ENCODE peak calls at places on chromosomes 13 and 19, in four cellular contexts. One of them, this sample, is unnamed. For H3K27me3 and H3K4me1, the result is how much of the 10 kb centered on the place peaks cover.

GRCh38 chr13:40190656-40191100 is 475.8 kb downstream of the FOXO1 start:
- DNase-seq in sigmoid colon: peak
- DNase-seq in BE2C: peak
- DNase-seq in neural progenitor cell: peak
- DNase-seq in this sample: peak

GRCh38 chr13:48817166-48817802 is 158.4 kb upstream of the FNDC3A start:
- DNase-seq in neural progenitor cell: no peak
- DNase-seq in sigmoid colon: no peak
- DNase-seq in BE2C: no peak
- DNase-seq in this sample: no peak

GRCh38 chr19:9945319-9945966 is 9.1 kb upstream of the OLFM2 start:
- DNase-seq in sigmoid colon: peak
- DNase-seq in BE2C: peak
- DNase-seq in neural progenitor cell: peak
- DNase-seq in this sample: peak

GRCh38 chr19:53102186-53102585 is 1.0 kb downstream of the ZNF160 start:
- DNase-seq in BE2C: peak
- DNase-seq in neural progenitor cell: peak
- DNase-seq in sigmoid colon: no peak
- DNase-seq in this sample: peak

GRCh38 chr19:31350693-31351211 is 1.5 kb upstream of the TSHZ3 start:
- DNase-seq in sigmoid colon: no peak
- DNase-seq in neural progenitor cell: peak
- DNase-seq in BE2C: peak
- DNase-seq in this sample: peak

GRCh38 chr19:16584825-16585801 is 12.9 kb upstream of the SLC35E1 start:
- DNase-seq in neural progenitor cell: no peak
- DNase-seq in sigmoid colon: no peak
- DNase-seq in BE2C: no peak
- DNase-seq in this sample: no peak

GRCh38 chr19:51010066-51010795 is 8.8 kb upstream of the KLK8 start:
- DNase-seq in neural progenitor cell: no peak
- DNase-seq in sigmoid colon: peak
- DNase-seq in BE2C: no peak
- DNase-seq in this sample: no peak

GRCh38 chr13:50677687-50678463 is 165.6 kb downstream of the DLEU7 start:
- DNase-seq in BE2C: peak
- DNase-seq in sigmoid colon: no peak
- DNase-seq in neural progenitor cell: no peak
- DNase-seq in this sample: no peak

GRCh38 chr13:42832341-42833153 is 51.2 kb downstream of the FAM216B start:
- DNase-seq in neural progenitor cell: no peak
- DNase-seq in BE2C: no peak
- DNase-seq in sigmoid colon: no peak
- DNase-seq in this sample: no peak

GRCh38 chr19:38952395-38953165 is 21.8 kb downstream of the MRPS12 start:
- DNase-seq in neural progenitor cell: peak
- DNase-seq in BE2C: peak
- DNase-seq in sigmoid colon: no peak
- DNase-seq in this sample: peak

GRCh38 chr13:93004919-93005318 is 221.7 kb upstream of the GPC6 start:
- DNase-seq in sigmoid colon: no peak
- DNase-seq in neural progenitor cell: peak
- DNase-seq in BE2C: peak
- DNase-seq in this sample: no peak

GRCh38 chr13:110677731-110678545 is 28.0 kb downstream of the CARS2 start:
- DNase-seq in BE2C: no peak
- DNase-seq in neural progenitor cell: no peak
- DNase-seq in sigmoid colon: no peak
- DNase-seq in this sample: no peak

GRCh38 chr19:13463296-13463695 is 43.0 kb downstream of the CACNA1A start:
- DNase-seq in BE2C: no peak
- DNase-seq in sigmoid colon: no peak
- DNase-seq in neural progenitor cell: peak
- DNase-seq in this sample: peak

GRCh38 chr13:50529154-50529882 is 314.2 kb downstream of the DLEU7 start:
- DNase-seq in sigmoid colon: peak
- DNase-seq in BE2C: peak
- DNase-seq in neural progenitor cell: no peak
- DNase-seq in this sample: peak

GRCh38 chr13:102117175-102117830 is 284.5 kb downstream of the FGF14 start:
- DNase-seq in sigmoid colon: no peak
- DNase-seq in BE2C: no peak
- DNase-seq in neural progenitor cell: no peak
- DNase-seq in this sample: no peak

GRCh38 chr19:39296055-39296645 is at the start of gene IFNL1:
- DNase-seq in sigmoid colon: peak
- DNase-seq in BE2C: no peak
- DNase-seq in neural progenitor cell: no peak
- DNase-seq in this sample: no peak

GRCh38 chr13:19845758-19846157 is 17.7 kb downstream of the ZMYM5 start:
- DNase-seq in neural progenitor cell: no peak
- DNase-seq in BE2C: no peak
- DNase-seq in sigmoid colon: peak
- DNase-seq in this sample: no peak

GRCh38 chr13:28239374-28239773 is 101.0 kb downstream of the PAN3 start:
- DNase-seq in BE2C: no peak
- DNase-seq in sigmoid colon: no peak
- DNase-seq in neural progenitor cell: no peak
- DNase-seq in this sample: no peak

GRCh38 chr19:37551123-37551993 is 43.2 kb downstream of the ZNF571 start:
- DNase-seq in sigmoid colon: no peak
- DNase-seq in BE2C: peak
- DNase-seq in neural progenitor cell: no peak
- DNase-seq in this sample: peak

GRCh38 chr19:35559281-35559659 is 4.2 kb downstream of the ATP4A start:
- DNase-seq in BE2C: no peak
- DNase-seq in sigmoid colon: no peak
- DNase-seq in neural progenitor cell: peak
- DNase-seq in this sample: no peak

GRCh38 chr19:50486823-50487515 is 10.3 kb upstream of the GARIN5A start:
- DNase-seq in neural progenitor cell: peak
- DNase-seq in sigmoid colon: no peak
- DNase-seq in BE2C: peak
- DNase-seq in this sample: peak

GRCh38 chr19:42248270-42249148 is 6.1 kb upstream of the GSK3A start:
- DNase-seq in neural progenitor cell: no peak
- DNase-seq in BE2C: no peak
- DNase-seq in sigmoid colon: no peak
- DNase-seq in this sample: no peak

GRCh38 chr19:21028969-21029268 is 8.5 kb downstream of the ZNF430 start:
- DNase-seq in BE2C: no peak
- DNase-seq in sigmoid colon: no peak
- DNase-seq in neural progenitor cell: no peak
- DNase-seq in this sample: no peak

GRCh38 chr19:51607920-51608562 is 22.2 kb downstream of the SIGLEC5 start:
- DNase-seq in neural progenitor cell: peak
- DNase-seq in BE2C: peak
- DNase-seq in sigmoid colon: no peak
- DNase-seq in this sample: peak

GRCh38 chr13:67134322-67135129 is 95.6 kb downstream of the PCDH9 start:
- DNase-seq in neural progenitor cell: no peak
- DNase-seq in sigmoid colon: no peak
- DNase-seq in BE2C: no peak
- DNase-seq in this sample: peak

GRCh38 chr19:10084803-10085202 is 1.3 kb upstream of the SHFL start:
- DNase-seq in neural progenitor cell: no peak
- DNase-seq in sigmoid colon: no peak
- DNase-seq in BE2C: no peak
- DNase-seq in this sample: no peak

GRCh38 chr19:44706506-44707236 is 7.7 kb downstream of the CEACAM16 start:
- DNase-seq in neural progenitor cell: no peak
- DNase-seq in BE2C: no peak
- DNase-seq in sigmoid colon: no peak
- DNase-seq in this sample: no peak

GRCh38 chr19:18208098-18208951 is 4.5 kb upstream of the RAB3A start:
- DNase-seq in sigmoid colon: peak
- DNase-seq in neural progenitor cell: peak
- DNase-seq in BE2C: peak
- DNase-seq in this sample: peak

GRCh38 chr19:6359942-6360341 is 1.4 kb upstream of the CLPP start:
- DNase-seq in sigmoid colon: no peak
- DNase-seq in neural progenitor cell: no peak
- DNase-seq in BE2C: no peak
- DNase-seq in this sample: no peak

GRCh38 chr13:106865706-106866288 is 297.9 kb upstream of the ARGLU1 start:
- DNase-seq in BE2C: no peak
- DNase-seq in neural progenitor cell: no peak
- DNase-seq in sigmoid colon: no peak
- DNase-seq in this sample: no peak

GRCh38 chr13:106867249-106867648 is 299.3 kb upstream of the ARGLU1 start:
- DNase-seq in BE2C: peak
- DNase-seq in neural progenitor cell: peak
- DNase-seq in sigmoid colon: no peak
- DNase-seq in this sample: no peak
- H3K4me3 ChIP-seq in BE2C: peak
- H3K4me3 ChIP-seq in neural progenitor cell: no peak
- H3K4me3 ChIP-seq in sigmoid colon: peak
- H3K4me3 ChIP-seq in this sample: no peak

GRCh38 chr19:40559394-40559793 is 17.3 kb upstream of the SHKBP1 start:
- DNase-seq in sigmoid colon: no peak
- DNase-seq in neural progenitor cell: no peak
- DNase-seq in BE2C: no peak
- DNase-seq in this sample: no peak
- H3K27me3 ChIP-seq in sigmoid colon: under half
- H3K27me3 ChIP-seq in neural progenitor cell: half or more
- H3K27me3 ChIP-seq in BE2C: under half
- H3K27me3 ChIP-seq in this sample: under half

GRCh38 chr19:15550273-15550672 is 41.9 kb downstream of the CYP4F22 start:
- DNase-seq in sigmoid colon: no peak
- DNase-seq in neural progenitor cell: no peak
- DNase-seq in BE2C: no peak
- DNase-seq in this sample: no peak
- H3K4me1 ChIP-seq in sigmoid colon: under half
- H3K4me1 ChIP-seq in neural progenitor cell: under half
- H3K4me1 ChIP-seq in BE2C: under half
- H3K4me1 ChIP-seq in this sample: under half

DNA sequence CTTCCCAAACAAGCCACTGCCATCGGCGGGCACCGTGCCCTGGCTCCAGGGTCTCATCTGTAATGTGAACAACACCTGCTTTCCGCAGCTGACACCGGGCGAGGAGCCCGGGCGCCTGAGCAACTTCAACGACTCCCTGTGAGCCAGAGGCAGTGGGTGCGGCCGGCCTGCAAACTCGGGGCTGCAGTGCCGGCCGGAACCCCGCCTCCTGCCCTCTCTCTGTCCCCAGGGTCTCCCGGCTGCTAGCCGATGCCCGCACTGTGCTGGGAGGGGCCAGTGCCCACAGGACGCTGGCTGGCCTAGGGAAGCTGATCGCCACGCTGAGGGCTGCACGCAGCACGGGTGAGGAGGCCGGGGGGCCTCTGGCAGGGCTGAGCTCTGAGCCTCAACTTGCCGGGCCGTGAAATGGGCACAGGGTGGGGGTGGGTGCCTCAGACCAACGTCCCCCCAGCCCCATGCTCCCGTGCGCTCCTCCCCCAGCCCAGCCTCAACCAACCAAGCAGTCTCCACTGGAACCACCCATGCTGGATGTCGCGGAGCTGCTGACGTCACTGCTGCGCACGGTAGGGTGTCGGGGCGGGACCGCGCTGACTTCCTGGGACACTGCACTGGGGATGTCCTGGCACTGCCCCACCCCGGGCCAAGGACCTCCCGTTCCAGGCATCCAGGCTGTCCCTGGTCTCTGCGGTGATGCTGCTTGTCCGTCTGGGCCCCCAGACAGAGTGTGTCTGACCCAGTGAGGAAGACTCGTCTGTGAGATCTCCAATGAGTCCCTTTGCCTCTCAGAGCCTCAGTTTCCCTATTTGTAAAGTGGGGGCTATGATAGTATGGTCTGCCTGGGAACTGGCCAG is 2.2 kb downstream of the ABCA7 start:
- DNase-seq in neural progenitor cell: no peak
- DNase-seq in sigmoid colon: no peak
- DNase-seq in BE2C: peak
- DNase-seq in this sample: peak
- H3K4me3 ChIP-seq in neural progenitor cell: no peak
- H3K4me3 ChIP-seq in sigmoid colon: no peak
- H3K4me3 ChIP-seq in BE2C: peak
- H3K4me3 ChIP-seq in this sample: peak

DNA sequence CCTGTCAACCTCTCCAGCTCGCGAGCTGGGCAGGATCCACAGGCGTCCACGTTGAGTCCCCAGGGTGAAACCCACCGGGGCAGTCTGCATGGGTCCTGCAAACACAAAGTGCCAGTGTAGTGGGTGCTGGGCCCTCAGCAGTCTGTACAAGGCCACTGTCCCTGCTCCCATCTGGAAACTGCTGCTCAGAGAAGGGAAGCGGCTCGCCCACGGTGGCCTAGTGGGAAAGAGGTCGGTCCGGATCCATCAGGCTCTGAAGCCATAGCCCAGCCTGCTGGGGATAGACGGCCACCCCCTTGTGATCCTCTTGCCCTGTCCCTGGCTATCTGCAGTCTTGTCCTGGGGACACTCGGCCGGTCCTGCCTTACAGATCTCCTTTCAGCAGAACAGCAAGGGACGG is 2.6 kb upstream of the DIRAS1 start:
- DNase-seq in sigmoid colon: no peak
- DNase-seq in neural progenitor cell: no peak
- DNase-seq in BE2C: no peak
- DNase-seq in this sample: no peak
- H3K27me3 ChIP-seq in sigmoid colon: half or more
- H3K27me3 ChIP-seq in neural progenitor cell: half or more
- H3K27me3 ChIP-seq in BE2C: under half
- H3K27me3 ChIP-seq in this sample: under half

GRCh38 chr13:44270153-44270552 is 103.5 kb upstream of the SERP2 start:
- DNase-seq in neural progenitor cell: no peak
- DNase-seq in BE2C: no peak
- DNase-seq in sigmoid colon: no peak
- DNase-seq in this sample: no peak
- H3K4me1 ChIP-seq in neural progenitor cell: under half
- H3K4me1 ChIP-seq in BE2C: under half
- H3K4me1 ChIP-seq in sigmoid colon: under half
- H3K4me1 ChIP-seq in this sample: under half

GRCh38 chr19:49441960-49442350 is 628 bp upstream of the SLC17A7 start:
- DNase-seq in neural progenitor cell: no peak
- DNase-seq in sigmoid colon: no peak
- DNase-seq in BE2C: no peak
- DNase-seq in this sample: no peak
- H3K4me3 ChIP-seq in neural progenitor cell: peak
- H3K4me3 ChIP-seq in sigmoid colon: peak
- H3K4me3 ChIP-seq in BE2C: peak
- H3K4me3 ChIP-seq in this sample: peak

This sample was measured in SJCRH30.